ENCODE peak calls at places on chromosomes 12 and 14, in four cellular contexts. One of them, this sample, is unnamed.

GRCh38 chr14:75156901-75157300 is 19.5 kb downstream of the TMED10 start:
- DNase-seq in CD8-positive, alpha-beta T cell: no peak
- DNase-seq in hepatocyte: no peak
- DNase-seq in lower lobe of right lung: no peak
- DNase-seq in this sample: no peak

GRCh38 chr12:84161296-84161695 is 751.3 kb downstream of the SLC6A15 start:
- DNase-seq in CD8-positive, alpha-beta T cell: no peak
- DNase-seq in hepatocyte: no peak
- DNase-seq in lower lobe of right lung: no peak
- DNase-seq in this sample: no peak

GRCh38 chr12:18549598-18549997 is 188.2 kb downstream of the PLCZ1 start:
- DNase-seq in CD8-positive, alpha-beta T cell: no peak
- DNase-seq in hepatocyte: no peak
- DNase-seq in lower lobe of right lung: no peak
- DNase-seq in this sample: peak; percentile 60

GRCh38 chr14:68384881-68385280 is 408.0 kb downstream of the ZFP36L1 start:
- DNase-seq in CD8-positive, alpha-beta T cell: no peak
- DNase-seq in hepatocyte: no peak
- DNase-seq in lower lobe of right lung: no peak
- DNase-seq in this sample: no peak

GRCh38 chr12:65596514-65597010 is 227.7 kb upstream of the HMGA2 start:
- DNase-seq in CD8-positive, alpha-beta T cell: no peak
- DNase-seq in hepatocyte: no peak
- DNase-seq in lower lobe of right lung: no peak
- DNase-seq in this sample: no peak

GRCh38 chr14:24978862-24979724 is 70.9 kb downstream of the STXBP6 start:
- DNase-seq in CD8-positive, alpha-beta T cell: no peak
- DNase-seq in hepatocyte: peak; percentile 58
- DNase-seq in lower lobe of right lung: no peak
- DNase-seq in this sample: no peak

GRCh38 chr12:26614217-26614616 is 218.8 kb downstream of the ITPR2 start:
- DNase-seq in CD8-positive, alpha-beta T cell: no peak
- DNase-seq in hepatocyte: peak; percentile 21
- DNase-seq in lower lobe of right lung: no peak
- DNase-seq in this sample: peak; percentile 84

GRCh38 chr14:99004112-99004511 is 267.9 kb downstream of the BCL11B start:
- DNase-seq in CD8-positive, alpha-beta T cell: no peak
- DNase-seq in hepatocyte: no peak
- DNase-seq in lower lobe of right lung: no peak
- DNase-seq in this sample: no peak

DNA sequence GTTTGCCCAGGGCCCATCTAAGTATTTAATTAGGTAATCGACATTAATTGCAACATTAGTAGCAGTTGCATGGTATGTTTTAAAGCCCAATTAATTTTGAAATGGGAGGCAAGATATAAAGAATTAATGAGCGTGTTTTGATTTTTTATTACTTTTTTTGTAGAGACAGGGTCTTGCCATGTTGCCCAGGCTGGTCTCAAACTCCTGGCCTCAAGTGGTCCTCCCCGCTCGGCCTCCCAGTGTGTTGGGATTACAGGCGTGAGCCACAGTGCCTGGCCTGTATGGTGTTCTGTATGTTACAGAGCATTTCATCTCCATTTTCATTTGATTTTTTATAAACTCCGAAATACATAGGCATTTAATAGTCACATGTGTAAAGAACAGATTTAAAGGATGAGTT is 856 bp downstream of the GOLGA5 start:
- DNase-seq in CD8-positive, alpha-beta T cell: no peak
- DNase-seq in hepatocyte: no peak
- DNase-seq in lower lobe of right lung: no peak
- DNase-seq in this sample: no peak
- H3K27ac ChIP-seq in CD8-positive, alpha-beta T cell: peak overlapping the region; percentile 92
- H3K27ac ChIP-seq in hepatocyte: peak overlapping the region; percentile 91
- H3K27ac ChIP-seq in lower lobe of right lung: peak overlapping the region; percentile 91
- H3K27ac ChIP-seq in this sample: no peak overlapping the region

GRCh38 chr12:11780521-11781101 is 131.1 kb downstream of the ETV6 start:
- DNase-seq in CD8-positive, alpha-beta T cell: no peak
- DNase-seq in hepatocyte: no peak
- DNase-seq in lower lobe of right lung: no peak
- DNase-seq in this sample: no peak
- H3K4me3 ChIP-seq in CD8-positive, alpha-beta T cell: no peak overlapping the region
- H3K4me3 ChIP-seq in hepatocyte: no peak overlapping the region
- H3K4me3 ChIP-seq in lower lobe of right lung: no peak overlapping the region
- H3K4me3 ChIP-seq in this sample: no peak overlapping the region

GRCh38 chr12:93673084-93673483 is 4.1 kb upstream of the CRADD start:
- DNase-seq in CD8-positive, alpha-beta T cell: no peak
- DNase-seq in hepatocyte: no peak
- DNase-seq in lower lobe of right lung: no peak
- DNase-seq in this sample: no peak

GRCh38 chr12:93669452-93669851 is 7.7 kb upstream of the CRADD start:
- DNase-seq in CD8-positive, alpha-beta T cell: no peak
- DNase-seq in hepatocyte: no peak
- DNase-seq in lower lobe of right lung: no peak
- DNase-seq in this sample: no peak

GRCh38 chr12:93668919-93669418 is 8.2 kb upstream of the CRADD start:
- DNase-seq in CD8-positive, alpha-beta T cell: no peak
- DNase-seq in hepatocyte: no peak
- DNase-seq in lower lobe of right lung: no peak
- DNase-seq in this sample: no peak

GRCh38 chr12:93670104-93670503 is 7.1 kb upstream of the CRADD start:
- DNase-seq in CD8-positive, alpha-beta T cell: no peak
- DNase-seq in hepatocyte: no peak
- DNase-seq in lower lobe of right lung: no peak
- DNase-seq in this sample: no peak

GRCh38 chr12:93671044-93671443 is 6.1 kb upstream of the CRADD start:
- DNase-seq in CD8-positive, alpha-beta T cell: no peak
- DNase-seq in hepatocyte: no peak
- DNase-seq in lower lobe of right lung: no peak
- DNase-seq in this sample: no peak
- H3K27ac ChIP-seq in CD8-positive, alpha-beta T cell: no peak overlapping the region
- H3K27ac ChIP-seq in hepatocyte: no peak overlapping the region
- H3K27ac ChIP-seq in lower lobe of right lung: no peak overlapping the region
- H3K27ac ChIP-seq in this sample: no peak overlapping the region

GRCh38 chr14:100416921-100417451 is 93.8 kb downstream of the SLC25A47 start:
- DNase-seq in CD8-positive, alpha-beta T cell: no peak
- DNase-seq in hepatocyte: peak; percentile 39
- DNase-seq in lower lobe of right lung: no peak
- DNase-seq in this sample: peak; percentile 60

GRCh38 chr14:100413699-100414098 is 90.6 kb downstream of the SLC25A47 start:
- DNase-seq in CD8-positive, alpha-beta T cell: no peak
- DNase-seq in hepatocyte: no peak
- DNase-seq in lower lobe of right lung: no peak
- DNase-seq in this sample: no peak

GRCh38 chr14:100417466-100417865 is 94.3 kb downstream of the SLC25A47 start:
- DNase-seq in CD8-positive, alpha-beta T cell: no peak
- DNase-seq in hepatocyte: peak; percentile 88
- DNase-seq in lower lobe of right lung: no peak
- DNase-seq in this sample: peak; percentile 94

GRCh38 chr14:100416081-100416480 is 92.9 kb downstream of the SLC25A47 start:
- DNase-seq in CD8-positive, alpha-beta T cell: no peak
- DNase-seq in hepatocyte: no peak
- DNase-seq in lower lobe of right lung: no peak
- DNase-seq in this sample: no peak

GRCh38 chr14:100415226-100415625 is 92.1 kb downstream of the SLC25A47 start:
- DNase-seq in CD8-positive, alpha-beta T cell: no peak
- DNase-seq in hepatocyte: no peak
- DNase-seq in lower lobe of right lung: no peak
- DNase-seq in this sample: no peak
- H3K4me3 ChIP-seq in CD8-positive, alpha-beta T cell: no peak overlapping the region
- H3K4me3 ChIP-seq in hepatocyte: no peak overlapping the region
- H3K4me3 ChIP-seq in lower lobe of right lung: no peak overlapping the region
- H3K4me3 ChIP-seq in this sample: no peak overlapping the region

GRCh38 chr12:105084251-105085250 is at the start of gene ALDH1L2:
- DNase-seq in CD8-positive, alpha-beta T cell: peak; percentile 38
- DNase-seq in hepatocyte: peak; percentile 84
- DNase-seq in lower lobe of right lung: peak; percentile 89
- DNase-seq in this sample: peak; percentile 100

GRCh38 chr12:105079011-105079570 is 5.2 kb downstream of the ALDH1L2 start:
- DNase-seq in CD8-positive, alpha-beta T cell: no peak
- DNase-seq in hepatocyte: no peak
- DNase-seq in lower lobe of right lung: no peak
- DNase-seq in this sample: no peak

GRCh38 chr12:105085537-105085936 is 1.3 kb upstream of the ALDH1L2 start:
- DNase-seq in CD8-positive, alpha-beta T cell: no peak
- DNase-seq in hepatocyte: no peak
- DNase-seq in lower lobe of right lung: no peak
- DNase-seq in this sample: no peak

GRCh38 chr12:105083551-105084105 is 630 bp downstream of the ALDH1L2 start:
- DNase-seq in CD8-positive, alpha-beta T cell: no peak
- DNase-seq in hepatocyte: peak; percentile 57
- DNase-seq in lower lobe of right lung: peak; percentile 70
- DNase-seq in this sample: no peak

GRCh38 chr12:105083041-105083440 is 1.2 kb downstream of the ALDH1L2 start:
- DNase-seq in CD8-positive, alpha-beta T cell: no peak
- DNase-seq in hepatocyte: no peak
- DNase-seq in lower lobe of right lung: no peak
- DNase-seq in this sample: no peak
- H3K27ac ChIP-seq in CD8-positive, alpha-beta T cell: no peak overlapping the region
- H3K27ac ChIP-seq in hepatocyte: peak overlapping the region; percentile 2
- H3K27ac ChIP-seq in lower lobe of right lung: no peak overlapping the region
- H3K27ac ChIP-seq in this sample: no peak overlapping the region

DNA sequence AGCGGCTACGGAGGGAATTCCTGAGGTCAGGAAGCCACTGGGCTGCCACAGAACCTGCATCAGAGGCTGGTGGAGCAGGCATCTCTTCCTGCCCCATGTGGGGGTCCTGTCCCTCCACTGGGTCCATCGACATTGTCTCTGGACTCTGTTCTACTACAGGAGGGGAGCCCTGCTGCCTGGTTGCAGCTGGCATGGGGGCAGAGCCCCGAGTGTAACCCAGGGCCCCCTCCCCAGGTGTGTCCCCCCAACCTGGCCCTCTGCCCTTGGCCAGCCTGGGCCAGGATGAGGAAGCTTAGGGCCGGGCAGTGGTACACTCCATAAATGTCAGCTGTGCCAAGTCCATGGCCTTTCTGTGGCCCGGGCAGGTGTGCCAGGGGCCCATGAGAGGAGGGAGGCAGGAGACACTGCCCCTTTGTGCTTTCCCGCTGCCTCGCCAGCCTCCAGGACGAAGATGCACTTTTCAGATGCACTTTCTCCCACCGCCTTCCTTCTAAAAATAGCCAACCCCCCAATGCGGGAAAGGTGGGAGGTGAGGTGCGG is 4.0 kb upstream of the EXOC3L4 start:
- DNase-seq in CD8-positive, alpha-beta T cell: no peak
- DNase-seq in hepatocyte: no peak
- DNase-seq in lower lobe of right lung: no peak
- DNase-seq in this sample: no peak
- H3K4me3 ChIP-seq in CD8-positive, alpha-beta T cell: no peak overlapping the region
- H3K4me3 ChIP-seq in hepatocyte: no peak overlapping the region
- H3K4me3 ChIP-seq in lower lobe of right lung: no peak overlapping the region
- H3K4me3 ChIP-seq in this sample: no peak overlapping the region

GRCh38 chr12:124811633-124812032 is 52.0 kb downstream of the SCARB1 start:
- DNase-seq in CD8-positive, alpha-beta T cell: no peak
- DNase-seq in hepatocyte: no peak
- DNase-seq in lower lobe of right lung: no peak
- DNase-seq in this sample: no peak

GRCh38 chr12:124812356-124812755 is 51.3 kb downstream of the SCARB1 start:
- DNase-seq in CD8-positive, alpha-beta T cell: no peak
- DNase-seq in hepatocyte: no peak
- DNase-seq in lower lobe of right lung: no peak
- DNase-seq in this sample: no peak

GRCh38 chr12:124808276-124808675 is 55.4 kb downstream of the SCARB1 start:
- DNase-seq in CD8-positive, alpha-beta T cell: no peak
- DNase-seq in hepatocyte: no peak
- DNase-seq in lower lobe of right lung: no peak
- DNase-seq in this sample: no peak

GRCh38 chr12:124809878-124810277 is 53.8 kb downstream of the SCARB1 start:
- DNase-seq in CD8-positive, alpha-beta T cell: no peak
- DNase-seq in hepatocyte: no peak
- DNase-seq in lower lobe of right lung: no peak
- DNase-seq in this sample: no peak

GRCh38 chr12:124809391-124809790 is 54.3 kb downstream of the SCARB1 start:
- DNase-seq in CD8-positive, alpha-beta T cell: no peak
- DNase-seq in hepatocyte: no peak
- DNase-seq in lower lobe of right lung: no peak
- DNase-seq in this sample: no peak
- H3K27ac ChIP-seq in CD8-positive, alpha-beta T cell: no peak overlapping the region
- H3K27ac ChIP-seq in hepatocyte: no peak overlapping the region
- H3K27ac ChIP-seq in lower lobe of right lung: no peak overlapping the region
- H3K27ac ChIP-seq in this sample: no peak overlapping the region

GRCh38 chr14:77936138-77936639 is 136.3 kb downstream of the ADCK1 start:
- DNase-seq in CD8-positive, alpha-beta T cell: no peak
- DNase-seq in hepatocyte: no peak
- DNase-seq in lower lobe of right lung: no peak
- DNase-seq in this sample: no peak
- H3K4me3 ChIP-seq in CD8-positive, alpha-beta T cell: no peak overlapping the region
- H3K4me3 ChIP-seq in hepatocyte: no peak overlapping the region
- H3K4me3 ChIP-seq in lower lobe of right lung: no peak overlapping the region
- H3K4me3 ChIP-seq in this sample: no peak overlapping the region

GRCh38 chr14:96320605-96321004 is 42.5 kb downstream of the ATG2B start:
- DNase-seq in CD8-positive, alpha-beta T cell: no peak
- DNase-seq in hepatocyte: no peak
- DNase-seq in lower lobe of right lung: no peak
- DNase-seq in this sample: no peak

GRCh38 chr14:96318836-96319235 is 44.3 kb downstream of the ATG2B start:
- DNase-seq in CD8-positive, alpha-beta T cell: no peak
- DNase-seq in hepatocyte: no peak
- DNase-seq in lower lobe of right lung: no peak
- DNase-seq in this sample: no peak

DNA sequence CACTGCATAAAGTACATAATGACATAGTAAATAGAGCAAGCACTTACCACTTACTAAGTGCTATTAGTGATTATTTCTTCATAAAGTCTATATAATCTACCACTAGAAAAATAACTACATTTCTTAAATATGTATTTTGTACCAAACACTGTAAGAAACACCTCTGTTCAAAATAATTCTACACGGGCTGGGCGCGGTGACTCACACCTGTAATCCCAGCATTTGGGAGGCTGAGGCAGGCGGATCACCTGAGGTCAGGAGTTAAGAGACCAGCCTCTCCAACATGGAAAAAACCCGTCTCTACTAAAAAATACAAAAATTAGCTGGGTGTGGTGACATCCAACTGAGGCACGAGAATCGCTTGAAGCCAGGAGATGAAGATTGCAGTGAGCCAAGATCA is 38.9 kb downstream of the ATG2B start:
- DNase-seq in CD8-positive, alpha-beta T cell: no peak
- DNase-seq in hepatocyte: no peak
- DNase-seq in lower lobe of right lung: no peak
- DNase-seq in this sample: no peak
- H3K27ac ChIP-seq in CD8-positive, alpha-beta T cell: no peak overlapping the region
- H3K27ac ChIP-seq in hepatocyte: no peak overlapping the region
- H3K27ac ChIP-seq in lower lobe of right lung: no peak overlapping the region
- H3K27ac ChIP-seq in this sample: no peak overlapping the region

This sample was measured in endodermal cell.